ENCODE peak calls at places on chromosomes 11 and 22, in ten cellular contexts. K is left lung; V is iris pigment epithelial cell; E is activated T-cell treated with anti-CD3 and anti-CD28 coated beads for 1 hour; P is foreskin melanocyte; Q is kidney tubule cell; R is HS-5; B is natural killer cell treated with Interleukin-12 subunit alpha and Interleukin-12 subunit beta and Interleukin-15 and Interleukin-18, amount 100 ng/mL, for 72 hours; Y is T-helper 2 cell; W is CD4-positive, alpha-beta T cell. T is an unnamed sample.

GRCh38 chr11:13338437-13339069 is 61.0 kb downstream of the BMAL1 start:
- DNase-seq in R (no peak), V (peak), K (no peak), W (no peak), B (no peak), P (no peak), Q (peak), Y (no peak), E (no peak), T (no peak)

GRCh38 chr11:96204721-96205459 is 138.1 kb downstream of the MAML2 start:
- DNase-seq in P (no peak), W (peak), R (no peak), B (no peak), V (no peak), K (no peak), Q (no peak), E (no peak), Y (no peak), T (peak)

GRCh38 chr22:46564084-46564714 is 26.8 kb upstream of the CELSR1 start:
- DNase-seq in K (peak), W (no peak), E (no peak), V (no peak), R (no peak), Y (no peak), Q (no peak), P (no peak), B (no peak), T (no peak)

GRCh38 chr11:12276831-12277475 is 100.4 kb upstream of the PARVA start:
- DNase-seq in W (no peak), Q (no peak), R (no peak), K (peak), V (no peak), P (no peak), B (no peak), E (no peak), Y (no peak), T (no peak)

GRCh38 chr11:24515632-24516031 is 18.8 kb downstream of the LUZP2 start:
- DNase-seq in E (no peak), V (no peak), B (no peak), P (no peak), K (no peak), R (no peak), Q (no peak), W (no peak), Y (no peak), T (no peak)

GRCh38 chr22:43365715-43366440 is 22.7 kb upstream of the SCUBE1 start:
- DNase-seq in E (no peak), Y (no peak), Q (no peak), B (peak), W (no peak), P (no peak), R (no peak), K (no peak), V (no peak), T (no peak)

GRCh38 chr11:72111803-72112540 is 523 bp downstream of the ANAPC15 start:
- DNase-seq in P (peak), B (peak), E (peak), K (peak), V (peak), W (peak), R (peak), Y (peak), Q (peak), T (peak)

GRCh38 chr11:8338138-8338537 is 74.5 kb upstream of the LMO1 start:
- DNase-seq in B (no peak), E (peak), Q (peak), V (peak), P (peak), R (no peak), K (no peak), Y (no peak), W (no peak), T (no peak)

GRCh38 chr11:68912254-68912653 is 8.6 kb downstream of the IGHMBP2 start:
- DNase-seq in V (peak), Y (no peak), R (no peak), K (no peak), W (no peak), Q (no peak), B (no peak), E (no peak), P (no peak), T (no peak)

GRCh38 chr22:37169947-37170688 is 17.9 kb downstream of the C1QTNF6 start:
- DNase-seq in E (no peak), Y (no peak), W (no peak), K (peak), R (no peak), B (peak), Q (no peak), V (no peak), P (no peak), T (no peak)

GRCh38 chr11:68352591-68352990 is 40.2 kb downstream of the LRP5 start:
- DNase-seq in B (no peak), V (no peak), K (no peak), P (no peak), Q (no peak), E (no peak), Y (no peak), R (no peak), W (no peak), T (no peak)

GRCh38 chr11:726278-726915 is 20.4 kb downstream of the EPS8L2 start:
- DNase-seq in V (peak), W (no peak), Q (peak), E (peak), K (peak), R (no peak), B (peak), Y (peak), P (no peak), T (peak)

GRCh38 chr11:67468056-67468455 is 995 bp downstream of the TMEM134 start:
- DNase-seq in Q (peak), W (no peak), R (no peak), V (no peak), P (no peak), B (no peak), Y (no peak), K (peak), E (no peak), T (no peak)

GRCh38 chr11:110317516-110317932 is 21.1 kb upstream of the RDX start:
- DNase-seq in B (no peak), V (peak), K (no peak), Y (no peak), W (no peak), R (no peak), Q (peak), P (peak), E (no peak), T (no peak)

GRCh38 chr11:59437770-59438169 is 1.5 kb downstream of the OR5A1 start:
- DNase-seq in E (no peak), Y (no peak), P (no peak), Q (no peak), V (no peak), W (no peak), B (no peak), R (no peak), K (no peak), T (no peak)

GRCh38 chr22:27460596-27461347 is 340.8 kb downstream of the MN1 start:
- DNase-seq in Y (no peak), P (no peak), V (no peak), B (no peak), E (no peak), Q (no peak), K (no peak), W (no peak), R (no peak), T (no peak)

GRCh38 chr22:21009638-21010425 is 5.1 kb upstream of the P2RX6 start:
- DNase-seq in P (no peak), Y (no peak), V (peak), E (no peak), R (no peak), K (no peak), W (no peak), B (no peak), Q (peak), T (no peak)

GRCh38 chr11:107858217-107859070 is at the start of gene SLC35F2:
- DNase-seq in V (peak), P (peak), Q (peak), R (no peak), K (peak), W (peak), E (peak), B (peak), Y (peak), T (peak)

GRCh38 chr11:79045811-79046304 is 395.0 kb downstream of the TENM4 start:
- DNase-seq in W (no peak), E (no peak), R (no peak), Q (peak), V (peak), P (no peak), B (no peak), Y (no peak), K (no peak), T (no peak)

GRCh38 chr11:112292785-112293407 is 32.2 kb upstream of the PLET1 start:
- DNase-seq in P (no peak), B (no peak), R (peak), E (no peak), Q (peak), K (no peak), W (no peak), Y (no peak), V (peak), T (no peak)

GRCh38 chr11:7671807-7672206 is 1.5 kb downstream of the CYB5R2 start:
- DNase-seq in K (no peak), P (no peak), Q (no peak), V (no peak), W (no peak), B (no peak), R (no peak), E (no peak), Y (no peak), T (no peak)

GRCh38 chr22:46076651-46077339 is 73.5 kb upstream of the PPARA start:
- DNase-seq in W (no peak), E (no peak), Y (no peak), V (peak), B (peak), P (no peak), K (peak), R (no peak), Q (peak), T (no peak)

GRCh38 chr11:1197431-1197885 is 25.4 kb upstream of the MUC5B start:
- DNase-seq in B (no peak), P (no peak), K (peak), W (no peak), E (no peak), Y (no peak), V (no peak), R (no peak), Q (no peak), T (peak)

GRCh38 chr11:11512502-11512901 is 109.3 kb downstream of the GALNT18 start:
- DNase-seq in Y (no peak), Q (no peak), B (no peak), E (no peak), P (no peak), R (no peak), W (no peak), V (no peak), K (no peak), T (no peak)

GRCh38 chr11:65849366-65849765 is 8.6 kb downstream of the CFL1 start:
- DNase-seq in Y (no peak), R (no peak), V (no peak), K (no peak), E (no peak), P (no peak), W (no peak), B (no peak), Q (no peak), T (no peak)